ENCODE peak calls at places on chromosomes 2 and 18, in nine cellular contexts. X is pancreas; U is GM04503; W is NCI-H2029; M is T-cell; B is GM19239; V is memory B cell; C is T-helper 1 cell; R is activated CD4-positive, CD25-positive, alpha-beta regulatory T cell. E is an unnamed sample.

GRCh38 chr18:75161629-75162028 is 47.3 kb downstream of the PTGR3 start:
- DNase-seq in V (peak; percentile 5), B (peak; percentile 20), W (no peak), M (no peak), R (no peak), C (no peak), X (no peak), U (no peak), E (no peak)

GRCh38 chr2:96225016-96225533 is 16.4 kb upstream of the STARD7 start:
- DNase-seq in V (peak; percentile 40), B (peak; percentile 25), U (no peak), X (no peak), R (no peak), C (no peak), M (no peak), W (no peak), E (peak; percentile 74)

GRCh38 chr2:96530144-96530430 is 6.5 kb upstream of the ARID5A start:
- DNase-seq in C (no peak), B (no peak), W (no peak), X (no peak), U (no peak), M (no peak), R (no peak), V (no peak), E (no peak)

GRCh38 chr2:53028259-53028658 is 739.3 kb upstream of the CHAC2 start:
- DNase-seq in W (no peak), X (no peak), C (no peak), B (no peak), M (no peak), R (no peak), V (no peak), U (peak; percentile 75), E (no peak)

GRCh38 chr2:149017116-149017985 is 21.1 kb upstream of the LYPD6B start:
- DNase-seq in M (peak; percentile 54), C (peak; percentile 29), U (no peak), R (peak; percentile 50), X (peak; percentile 78), B (peak; percentile 70), V (peak; percentile 78), W (peak; percentile 89), E (peak; percentile 53)

GRCh38 chr2:86249176-86249842 is 50.1 kb downstream of the MRPL35 start:
- DNase-seq in X (no peak), U (peak; percentile 30), R (no peak), C (no peak), M (no peak), V (no peak), B (no peak), W (no peak), E (no peak)

GRCh38 chr2:10900216-10901109 is 11.3 kb upstream of the KCNF1 start:
- DNase-seq in B (peak; percentile 55), C (no peak), M (no peak), V (peak; percentile 18), U (no peak), R (no peak), X (no peak), W (no peak), E (no peak)

GRCh38 chr2:53802617-53803115 is 15.8 kb downstream of the ERLEC1 start:
- DNase-seq in W (no peak), B (no peak), V (no peak), X (no peak), M (no peak), C (no peak), R (no peak), U (no peak), E (no peak)

GRCh38 chr2:140274891-140275290 is 1494.7 kb upstream of the NXPH2 start:
- DNase-seq in B (no peak), M (no peak), U (no peak), C (no peak), W (no peak), V (no peak), R (no peak), X (no peak), E (no peak)

GRCh38 chr2:233501198-233502076 is 65.1 kb downstream of the USP40 start:
- DNase-seq in R (no peak), C (no peak), X (no peak), B (no peak), M (no peak), U (no peak), W (no peak), V (no peak), E (no peak)

GRCh38 chr18:24846133-24846532 is 385.7 kb downstream of the HRH4 start:
- DNase-seq in U (no peak), R (no peak), V (no peak), W (no peak), B (no peak), X (no peak), M (no peak), C (no peak), E (no peak)

GRCh38 chr18:23703057-23703986 is 14.1 kb downstream of the LAMA3 start:
- DNase-seq in C (no peak), U (peak; percentile 37), B (no peak), W (peak; percentile 12), R (no peak), X (no peak), V (no peak), M (no peak), E (no peak)

GRCh38 chr2:151808258-151809072 is 19.8 kb downstream of the ARL5A start:
- DNase-seq in W (no peak), M (no peak), B (no peak), V (no peak), C (no peak), U (no peak), X (no peak), R (no peak), E (no peak)

GRCh38 chr18:77147418-77147852 is 14.9 kb upstream of the MBP start:
- DNase-seq in V (no peak), X (no peak), M (no peak), C (no peak), R (no peak), W (no peak), U (no peak), B (no peak), E (no peak)

GRCh38 chr18:30970201-30970816 is 72.2 kb downstream of the DSC3 start:
- DNase-seq in U (no peak), C (no peak), X (no peak), W (no peak), R (no peak), M (no peak), B (no peak), V (no peak), E (no peak)

GRCh38 chr2:216549926-216550690 is 51.5 kb downstream of the RPL37A start:
- DNase-seq in B (no peak), X (no peak), C (no peak), W (no peak), V (no peak), U (no peak), M (no peak), R (no peak), E (no peak)

GRCh38 chr2:101901241-101901640 is 90.5 kb upstream of the IL1R2 start:
- DNase-seq in B (no peak), M (no peak), R (no peak), C (no peak), V (no peak), W (no peak), U (no peak), X (no peak), E (no peak)

GRCh38 chr2:235670974-235671787 is 177.3 kb downstream of the AGAP1 start:
- DNase-seq in B (no peak), V (no peak), X (no peak), U (no peak), M (no peak), C (no peak), R (no peak), W (no peak), E (no peak)

GRCh38 chr2:69095246-69095645 is 82.3 kb downstream of the ANTXR1 start:
- DNase-seq in R (no peak), U (peak; percentile 71), V (no peak), W (no peak), X (no peak), C (no peak), B (no peak), M (no peak), E (no peak)

GRCh38 chr2:142217804-142218203 is 87.0 kb upstream of the LRP1B start:
- DNase-seq in M (no peak), B (no peak), W (no peak), V (no peak), R (no peak), U (no peak), C (no peak), X (no peak), E (no peak)

GRCh38 chr2:179946810-179947485 is 60.1 kb downstream of the CWC22 start:
- DNase-seq in M (no peak), C (no peak), X (no peak), B (no peak), R (no peak), V (no peak), U (no peak), W (no peak), E (no peak)